ENCODE peak calls at places on chromosomes 5 and 9, in nine cellular contexts. One of them, this sample, is unnamed.

GRCh38 chr9:27801511-27801910 is 228.2 kb upstream of the C9orf72 start:
- DNase-seq in PC-3: no peak
- DNase-seq in GM23248: no peak
- DNase-seq in neural progenitor cell: no peak
- DNase-seq in MM.1S: no peak
- DNase-seq in OCI-LY7: no peak
- DNase-seq in HCT116: no peak
- DNase-seq in SK-N-SH: no peak
- DNase-seq in hepatocyte: no peak
- DNase-seq in this sample: no peak

GRCh38 chr9:34452568-34452967 is 5.8 kb downstream of the FAM219A start:
- DNase-seq in PC-3: no peak
- DNase-seq in GM23248: no peak
- DNase-seq in neural progenitor cell: no peak
- DNase-seq in MM.1S: no peak
- DNase-seq in OCI-LY7: no peak
- DNase-seq in HCT116: no peak
- DNase-seq in SK-N-SH: no peak
- DNase-seq in hepatocyte: no peak
- DNase-seq in this sample: no peak

GRCh38 chr5:40649493-40650030 is 30.2 kb upstream of the PTGER4 start:
- DNase-seq in PC-3: no peak
- DNase-seq in GM23248: no peak
- DNase-seq in neural progenitor cell: no peak
- DNase-seq in MM.1S: no peak
- DNase-seq in OCI-LY7: peak
- DNase-seq in HCT116: no peak
- DNase-seq in SK-N-SH: no peak
- DNase-seq in hepatocyte: no peak
- DNase-seq in this sample: no peak

GRCh38 chr9:129676970-129677369 is 11.5 kb downstream of the PRRX2 start:
- DNase-seq in PC-3: no peak
- DNase-seq in GM23248: peak
- DNase-seq in neural progenitor cell: no peak
- DNase-seq in MM.1S: no peak
- DNase-seq in OCI-LY7: no peak
- DNase-seq in HCT116: no peak
- DNase-seq in SK-N-SH: peak
- DNase-seq in hepatocyte: no peak
- DNase-seq in this sample: no peak

GRCh38 chr9:114089206-114089840 is 9.8 kb downstream of the KIF12 start:
- DNase-seq in PC-3: no peak
- DNase-seq in GM23248: no peak
- DNase-seq in neural progenitor cell: no peak
- DNase-seq in MM.1S: no peak
- DNase-seq in OCI-LY7: no peak
- DNase-seq in HCT116: no peak
- DNase-seq in SK-N-SH: no peak
- DNase-seq in hepatocyte: no peak
- DNase-seq in this sample: no peak

GRCh38 chr5:68479524-68479923 is 264.0 kb downstream of the PIK3R1 start:
- DNase-seq in PC-3: no peak
- DNase-seq in GM23248: no peak
- DNase-seq in neural progenitor cell: no peak
- DNase-seq in MM.1S: no peak
- DNase-seq in OCI-LY7: no peak
- DNase-seq in HCT116: no peak
- DNase-seq in SK-N-SH: no peak
- DNase-seq in hepatocyte: no peak
- DNase-seq in this sample: no peak

GRCh38 chr5:143396353-143396940 is 7.0 kb downstream of the NR3C1 start:
- DNase-seq in PC-3: no peak
- DNase-seq in GM23248: no peak
- DNase-seq in neural progenitor cell: no peak
- DNase-seq in MM.1S: no peak
- DNase-seq in OCI-LY7: no peak
- DNase-seq in HCT116: no peak
- DNase-seq in SK-N-SH: no peak
- DNase-seq in hepatocyte: no peak
- DNase-seq in this sample: no peak

GRCh38 chr5:56496581-56497063 is 263.5 kb upstream of the ANKRD55 start:
- DNase-seq in PC-3: no peak
- DNase-seq in GM23248: no peak
- DNase-seq in neural progenitor cell: no peak
- DNase-seq in MM.1S: no peak
- DNase-seq in OCI-LY7: no peak
- DNase-seq in HCT116: no peak
- DNase-seq in SK-N-SH: peak
- DNase-seq in hepatocyte: no peak
- DNase-seq in this sample: no peak

GRCh38 chr5:161105563-161105962 is 253.6 kb upstream of the ATP10B start:
- DNase-seq in PC-3: no peak
- DNase-seq in GM23248: peak
- DNase-seq in neural progenitor cell: no peak
- DNase-seq in MM.1S: no peak
- DNase-seq in OCI-LY7: no peak
- DNase-seq in HCT116: no peak
- DNase-seq in SK-N-SH: no peak
- DNase-seq in hepatocyte: no peak
- DNase-seq in this sample: no peak

GRCh38 chr9:132554755-132555154 is 27.7 kb upstream of the BARHL1 start:
- DNase-seq in PC-3: no peak
- DNase-seq in GM23248: no peak
- DNase-seq in neural progenitor cell: no peak
- DNase-seq in MM.1S: no peak
- DNase-seq in OCI-LY7: no peak
- DNase-seq in HCT116: no peak
- DNase-seq in SK-N-SH: no peak
- DNase-seq in hepatocyte: no peak
- DNase-seq in this sample: no peak

GRCh38 chr5:154313360-154314017 is 123.0 kb downstream of the GALNT10 start:
- DNase-seq in PC-3: no peak
- DNase-seq in GM23248: no peak
- DNase-seq in neural progenitor cell: no peak
- DNase-seq in MM.1S: no peak
- DNase-seq in OCI-LY7: no peak
- DNase-seq in HCT116: no peak
- DNase-seq in SK-N-SH: no peak
- DNase-seq in hepatocyte: no peak
- DNase-seq in this sample: no peak

GRCh38 chr9:128056887-128057723 is 10.0 kb downstream of the NAIF1 start:
- DNase-seq in PC-3: peak
- DNase-seq in GM23248: no peak
- DNase-seq in neural progenitor cell: peak
- DNase-seq in MM.1S: no peak
- DNase-seq in OCI-LY7: no peak
- DNase-seq in HCT116: no peak
- DNase-seq in SK-N-SH: no peak
- DNase-seq in hepatocyte: no peak
- DNase-seq in this sample: peak
- TF ChIP-seq EZH2phosphoT487 in PC-3: no peak
- TF ChIP-seq EZH2phosphoT487 in GM23248: no peak
- TF ChIP-seq EZH2phosphoT487 in neural progenitor cell: no peak
- TF ChIP-seq EZH2phosphoT487 in MM.1S: no peak
- TF ChIP-seq EZH2phosphoT487 in OCI-LY7: no peak
- TF ChIP-seq EZH2phosphoT487 in HCT116: no peak
- TF ChIP-seq EZH2phosphoT487 in SK-N-SH: no peak
- TF ChIP-seq EZH2phosphoT487 in hepatocyte: no peak
- TF ChIP-seq EZH2phosphoT487 in this sample: no peak

DNA sequence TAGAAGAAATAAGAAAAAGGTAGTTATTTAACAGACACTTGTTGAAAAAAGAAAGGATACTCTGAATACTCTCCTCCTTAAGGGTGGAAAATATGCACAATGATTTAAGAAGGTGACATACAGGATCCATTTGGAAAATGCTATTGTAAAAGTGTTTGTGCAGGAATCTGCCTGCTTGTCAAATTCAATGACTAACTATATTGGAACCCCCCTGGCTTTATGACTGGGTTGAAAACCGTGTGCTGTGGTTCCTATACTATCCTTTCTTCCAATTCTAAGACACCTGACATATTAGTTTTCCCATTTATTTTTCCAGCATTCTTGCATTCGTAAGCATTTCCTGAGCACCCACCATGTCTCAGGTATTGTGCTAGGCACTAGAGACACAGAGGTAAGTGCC is 220.0 kb downstream of the GLIS3 start:
- DNase-seq in PC-3: peak
- DNase-seq in GM23248: no peak
- DNase-seq in neural progenitor cell: no peak
- DNase-seq in MM.1S: no peak
- DNase-seq in OCI-LY7: no peak
- DNase-seq in HCT116: no peak
- DNase-seq in SK-N-SH: no peak
- DNase-seq in hepatocyte: no peak
- DNase-seq in this sample: no peak
- TF ChIP-seq EZH2phosphoT487 in PC-3: no peak
- TF ChIP-seq EZH2phosphoT487 in GM23248: no peak
- TF ChIP-seq EZH2phosphoT487 in neural progenitor cell: no peak
- TF ChIP-seq EZH2phosphoT487 in MM.1S: no peak
- TF ChIP-seq EZH2phosphoT487 in OCI-LY7: no peak
- TF ChIP-seq EZH2phosphoT487 in HCT116: no peak
- TF ChIP-seq EZH2phosphoT487 in SK-N-SH: no peak
- TF ChIP-seq EZH2phosphoT487 in hepatocyte: no peak
- TF ChIP-seq EZH2phosphoT487 in this sample: no peak

GRCh38 chr9:5667391-5667790 is 38.5 kb downstream of the RIC1 start:
- DNase-seq in PC-3: no peak
- DNase-seq in GM23248: no peak
- DNase-seq in neural progenitor cell: no peak
- DNase-seq in MM.1S: no peak
- DNase-seq in OCI-LY7: no peak
- DNase-seq in HCT116: no peak
- DNase-seq in SK-N-SH: no peak
- DNase-seq in hepatocyte: no peak
- DNase-seq in this sample: no peak

GRCh38 chr9:5670079-5670478 is 41.2 kb downstream of the RIC1 start:
- DNase-seq in PC-3: no peak
- DNase-seq in GM23248: no peak
- DNase-seq in neural progenitor cell: no peak
- DNase-seq in MM.1S: no peak
- DNase-seq in OCI-LY7: no peak
- DNase-seq in HCT116: no peak
- DNase-seq in SK-N-SH: no peak
- DNase-seq in hepatocyte: no peak
- DNase-seq in this sample: no peak

GRCh38 chr9:5671711-5672353 is 42.9 kb downstream of the RIC1 start:
- DNase-seq in PC-3: peak
- DNase-seq in GM23248: no peak
- DNase-seq in neural progenitor cell: peak
- DNase-seq in MM.1S: peak
- DNase-seq in OCI-LY7: peak
- DNase-seq in HCT116: peak
- DNase-seq in SK-N-SH: no peak
- DNase-seq in hepatocyte: peak
- DNase-seq in this sample: no peak
- TF ChIP-seq EZH2phosphoT487 in PC-3: no peak
- TF ChIP-seq EZH2phosphoT487 in GM23248: no peak
- TF ChIP-seq EZH2phosphoT487 in neural progenitor cell: no peak
- TF ChIP-seq EZH2phosphoT487 in MM.1S: no peak
- TF ChIP-seq EZH2phosphoT487 in OCI-LY7: no peak
- TF ChIP-seq EZH2phosphoT487 in HCT116: no peak
- TF ChIP-seq EZH2phosphoT487 in SK-N-SH: no peak
- TF ChIP-seq EZH2phosphoT487 in hepatocyte: no peak
- TF ChIP-seq EZH2phosphoT487 in this sample: no peak

DNA sequence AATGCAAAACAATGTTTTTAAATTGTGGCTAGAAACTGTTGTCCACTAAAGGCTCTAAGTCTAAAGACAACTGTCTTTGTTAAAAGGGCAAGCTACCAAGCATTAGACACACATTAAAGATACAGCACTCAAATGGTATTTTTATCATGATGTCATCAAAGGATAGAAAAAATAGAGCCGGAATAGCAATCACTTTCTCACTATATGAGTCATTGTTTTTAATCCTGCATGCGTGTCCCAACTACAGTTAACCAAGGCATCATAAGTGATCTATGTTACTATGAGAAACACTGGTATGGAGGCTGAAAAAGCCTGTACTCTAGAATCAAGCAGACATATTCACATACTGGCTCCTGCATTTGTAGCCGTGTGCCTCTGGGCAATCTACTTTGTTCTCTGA is 1.9 kb upstream of the PJA2 start:
- DNase-seq in PC-3: peak
- DNase-seq in GM23248: peak
- DNase-seq in neural progenitor cell: no peak
- DNase-seq in MM.1S: peak
- DNase-seq in OCI-LY7: no peak
- DNase-seq in HCT116: peak
- DNase-seq in SK-N-SH: no peak
- DNase-seq in hepatocyte: peak
- DNase-seq in this sample: no peak
- TF ChIP-seq EZH2phosphoT487 in PC-3: no peak
- TF ChIP-seq EZH2phosphoT487 in GM23248: no peak
- TF ChIP-seq EZH2phosphoT487 in neural progenitor cell: no peak
- TF ChIP-seq EZH2phosphoT487 in MM.1S: no peak
- TF ChIP-seq EZH2phosphoT487 in OCI-LY7: no peak
- TF ChIP-seq EZH2phosphoT487 in HCT116: no peak
- TF ChIP-seq EZH2phosphoT487 in SK-N-SH: no peak
- TF ChIP-seq EZH2phosphoT487 in hepatocyte: no peak
- TF ChIP-seq EZH2phosphoT487 in this sample: no peak

GRCh38 chr9:19493174-19493811 is 84.5 kb downstream of the ACER2 start:
- DNase-seq in PC-3: peak
- DNase-seq in GM23248: peak
- DNase-seq in neural progenitor cell: peak
- DNase-seq in MM.1S: peak
- DNase-seq in OCI-LY7: peak
- DNase-seq in HCT116: peak
- DNase-seq in SK-N-SH: peak
- DNase-seq in hepatocyte: peak
- DNase-seq in this sample: peak
- TF ChIP-seq EZH2phosphoT487 in PC-3: no peak
- TF ChIP-seq EZH2phosphoT487 in GM23248: no peak
- TF ChIP-seq EZH2phosphoT487 in neural progenitor cell: no peak
- TF ChIP-seq EZH2phosphoT487 in MM.1S: no peak
- TF ChIP-seq EZH2phosphoT487 in OCI-LY7: no peak
- TF ChIP-seq EZH2phosphoT487 in HCT116: no peak
- TF ChIP-seq EZH2phosphoT487 in SK-N-SH: no peak
- TF ChIP-seq EZH2phosphoT487 in hepatocyte: no peak
- TF ChIP-seq EZH2phosphoT487 in this sample: no peak